ENCODE peak calls at places on chromosomes 6 and 20, in seven cellular contexts. S is IMR-90, E is mesenchymal stem cell, M is trophoblast cell, K is H1, A is neuronal stem cell, X is H9. N is an unnamed sample.

GRCh38 chr6:108969776-108970175 is 121.6 kb downstream of the ARMC2 start:
- DNase-seq in M (no peak), E (no peak), S (no peak), A (no peak), K (no peak), X (no peak), N (no peak)

GRCh38 chr6:91506509-91506908 is 919.6 kb upstream of the MAP3K7 start:
- DNase-seq in X (no peak), M (no peak), E (no peak), K (no peak), S (no peak), A (no peak), N (no peak)

GRCh38 chr6:21665436-21666199 is 72.1 kb downstream of the SOX4 start:
- DNase-seq in S (no peak), K (peak), A (peak), X (peak), M (no peak), E (no peak), N (peak)

GRCh38 chr6:82878812-82879211 is 186.8 kb downstream of the UBE3D start:
- DNase-seq in E (no peak), X (no peak), K (no peak), S (peak), M (no peak), A (no peak), N (no peak)

GRCh38 chr6:108587258-108588059 is 26.7 kb downstream of the FOXO3 start:
- DNase-seq in K (no peak), X (no peak), E (peak), S (peak), M (no peak), A (no peak), N (peak)

GRCh38 chr20:46400253-46400652 is 6.2 kb downstream of the ELMO2 start:
- DNase-seq in E (peak), K (no peak), M (no peak), X (no peak), S (peak), A (no peak), N (peak)

GRCh38 chr6:24251339-24251738 is 106.5 kb downstream of the DCDC2 start:
- DNase-seq in A (no peak), E (no peak), K (no peak), M (no peak), S (no peak), X (peak), N (peak)

GRCh38 chr6:44002071-44002590 is 125.1 kb downstream of the MRPL14 start:
- DNase-seq in E (peak), K (no peak), X (peak), S (no peak), A (peak), M (no peak), N (no peak)

GRCh38 chr6:161369339-161369738 is 95.5 kb upstream of the AGPAT4 start:
- DNase-seq in X (no peak), K (no peak), M (peak), A (no peak), E (peak), S (peak), N (peak)

GRCh38 chr20:60581606-60582005 is 623.4 kb downstream of the CDH26 start:
- DNase-seq in X (no peak), M (no peak), A (no peak), K (no peak), E (no peak), S (no peak), N (no peak)

GRCh38 chr20:12535316-12535715 is 473.5 kb upstream of the SPTLC3 start:
- DNase-seq in M (no peak), X (no peak), E (no peak), S (no peak), A (no peak), K (no peak), N (peak)

GRCh38 chr6:6851059-6851658 is 256.6 kb upstream of the RREB1 start:
- DNase-seq in A (no peak), E (peak), X (no peak), M (peak), S (peak), K (no peak), N (peak)

GRCh38 chr6:53701333-53702073 is 35.9 kb upstream of the KLHL31 start:
- DNase-seq in E (no peak), X (no peak), A (no peak), S (no peak), K (no peak), M (no peak), N (no peak)

GRCh38 chr20:62727584-62728027 is 19.0 kb downstream of the NTSR1 start:
- DNase-seq in S (no peak), X (no peak), E (no peak), M (no peak), A (no peak), K (no peak), N (no peak)

GRCh38 chr20:50339196-50339901 is 148.7 kb downstream of the CEBPB start:
- DNase-seq in K (no peak), A (no peak), X (no peak), S (peak), E (peak), M (no peak), N (no peak)

GRCh38 chr6:122109075-122109474 is 290.4 kb upstream of the HSF2 start:
- DNase-seq in X (no peak), M (no peak), K (no peak), A (no peak), E (no peak), S (no peak), N (no peak)

GRCh38 chr6:4820704-4821276 is 44.6 kb downstream of the CDYL start:
- DNase-seq in E (no peak), A (no peak), X (no peak), S (peak), K (no peak), M (peak), N (no peak)

GRCh38 chr6:31541059-31541657 is 645 bp downstream of the DDX39B start:
- DNase-seq in K (no peak), M (peak), X (no peak), E (peak), A (peak), S (peak), N (peak)

GRCh38 chr6:34151321-34152041 is 5.6 kb upstream of the GRM4 start:
- DNase-seq in K (peak), E (no peak), S (no peak), M (no peak), A (no peak), X (peak), N (peak)

GRCh38 chr20:45823949-45824835 is 2.9 kb downstream of the TNNC2 start:
- DNase-seq in K (peak), E (peak), S (no peak), X (peak), A (no peak), M (peak), N (peak)

GRCh38 chr6:12249516-12250394 is 40.4 kb upstream of the EDN1 start:
- DNase-seq in S (no peak), X (no peak), A (no peak), M (no peak), E (no peak), K (no peak), N (no peak)

GRCh38 chr6:94272327-94272726 is 853.0 kb upstream of the EPHA7 start:
- DNase-seq in K (no peak), M (no peak), S (no peak), A (no peak), X (no peak), E (no peak), N (no peak)

GRCh38 chr20:10177326-10177725 is 41.3 kb upstream of the SNAP25 start:
- DNase-seq in A (no peak), S (peak), M (no peak), X (no peak), K (no peak), E (no peak), N (no peak)

GRCh38 chr6:160279850-160280249 is 21.2 kb upstream of the SLC22A2 start:
- DNase-seq in E (no peak), A (no peak), K (no peak), S (no peak), M (peak), X (no peak), N (no peak)

GRCh38 chr6:43917878-43918382 is 147.9 kb downstream of the VEGFA start:
- DNase-seq in A (no peak), K (no peak), S (peak), X (no peak), M (no peak), E (peak), N (peak)

GRCh38 chr6:126633362-126633761 is 293.4 kb downstream of the CENPW start:
- DNase-seq in E (peak), S (no peak), A (no peak), K (no peak), X (no peak), M (no peak), N (no peak)

GRCh38 chr6:12151433-12151820 is 138.7 kb upstream of the EDN1 start:
- DNase-seq in A (no peak), X (no peak), E (no peak), S (no peak), M (no peak), K (no peak), N (no peak)

GRCh38 chr20:40283689-40284088 is 405.3 kb downstream of the MAFB start:
- DNase-seq in S (no peak), E (no peak), K (no peak), M (peak), A (no peak), X (no peak), N (no peak)

GRCh38 chr6:170535002-170535401 is 18.1 kb downstream of the PSMB1 start:
- DNase-seq in X (no peak), K (no peak), E (no peak), A (no peak), M (no peak), S (no peak), N (no peak)
- H3K18ac ChIP-seq in X (no peak), K (no peak), E (no peak), A (no peak), M (no peak), S (no peak), N (no peak)

GRCh38 chr6:72758901-72759300 is 137.0 kb downstream of the KCNQ5 start:
- DNase-seq in S (no peak), K (no peak), M (no peak), X (no peak), E (no peak), A (no peak), N (no peak)
- H2AK5ac ChIP-seq in S (no peak), K (no peak), M (no peak), X (no peak), E (no peak), A (no peak), N (no peak)

GRCh38 chr6:16136086-16136485 is 7.2 kb downstream of the MYLIP start:
- DNase-seq in A (no peak), K (no peak), E (no peak), M (no peak), S (no peak), X (no peak), N (no peak)
- H3K18ac ChIP-seq in A (no peak), K (no peak), E (no peak), M (no peak), S (no peak), X (no peak), N (no peak)

GRCh38 chr6:135411339-135411738 is 86.2 kb downstream of the AHI1 start:
- DNase-seq in S (no peak), K (no peak), E (peak), A (no peak), X (no peak), M (no peak), N (no peak)

GRCh38 chr6:135410856-135411255 is 86.7 kb downstream of the AHI1 start:
- DNase-seq in M (no peak), X (no peak), E (no peak), K (no peak), S (no peak), A (no peak), N (peak)

GRCh38 chr6:135411849-135412248 is 85.7 kb downstream of the AHI1 start:
- DNase-seq in K (no peak), A (no peak), M (no peak), E (no peak), S (no peak), X (no peak), N (no peak)
- H2AK5ac ChIP-seq in K (no peak), A (no peak), M (no peak), E (no peak), S (no peak), X (no peak), N (no peak)

GRCh38 chr6:49915035-49915434 is 48.7 kb upstream of the CRISP1 start:
- DNase-seq in E (no peak), M (no peak), X (peak), K (no peak), S (no peak), A (no peak), N (peak)

GRCh38 chr6:49918787-49919186 is 45.2 kb downstream of the DEFB114 start:
- DNase-seq in E (no peak), K (no peak), A (peak), X (peak), S (no peak), M (no peak), N (peak)

GRCh38 chr6:49923826-49924225 is 40.1 kb downstream of the DEFB114 start:
- DNase-seq in E (no peak), K (no peak), X (peak), M (no peak), A (no peak), S (no peak), N (peak)

GRCh38 chr6:49919935-49920644 is 43.9 kb downstream of the DEFB114 start:
- DNase-seq in S (no peak), M (no peak), X (no peak), E (no peak), K (no peak), A (no peak), N (no peak)

GRCh38 chr6:49919261-49919660 is 44.7 kb downstream of the DEFB114 start:
- DNase-seq in E (no peak), M (no peak), K (no peak), A (no peak), X (no peak), S (no peak), N (peak)
- H3K18ac ChIP-seq in E (no peak), M (no peak), K (no peak), A (no peak), X (no peak), S (no peak), N (no peak)

N was measured in mesendoderm.